ENCODE peak calls at places on chromosomes 2 and 18, in nine cellular contexts. One of them, this sample, is unnamed. For H3K27me3, the result is how much of the 10 kb centered on the place peaks cover.

GRCh38 chr18:73861771-73862170 is 285.9 kb downstream of the FBXO15 start:
- DNase-seq in psoas muscle: no peak
- DNase-seq in sigmoid colon: no peak
- DNase-seq in transverse colon: no peak
- DNase-seq in ovary: no peak
- DNase-seq in neural progenitor cell: no peak
- DNase-seq in CD4-positive, CD25-positive, alpha-beta regulatory T cell: no peak
- DNase-seq in upper lobe of right lung: no peak
- DNase-seq in adrenal gland: no peak
- DNase-seq in this sample: no peak

GRCh38 chr2:99876956-99877355 is 265.4 kb downstream of the AFF3 start:
- DNase-seq in neural progenitor cell: no peak
- DNase-seq in adrenal gland: no peak
- DNase-seq in CD4-positive, CD25-positive, alpha-beta regulatory T cell: no peak
- DNase-seq in sigmoid colon: no peak
- DNase-seq in upper lobe of right lung: no peak
- DNase-seq in transverse colon: no peak
- DNase-seq in psoas muscle: no peak
- DNase-seq in ovary: no peak
- DNase-seq in this sample: no peak

GRCh38 chr2:237546876-237547395 is 19.4 kb upstream of the PRLH start:
- DNase-seq in neural progenitor cell: no peak
- DNase-seq in psoas muscle: no peak
- DNase-seq in transverse colon: no peak
- DNase-seq in adrenal gland: no peak
- DNase-seq in ovary: no peak
- DNase-seq in upper lobe of right lung: peak
- DNase-seq in sigmoid colon: no peak
- DNase-seq in CD4-positive, CD25-positive, alpha-beta regulatory T cell: no peak
- DNase-seq in this sample: peak

GRCh38 chr2:150120271-150120950 is 367.1 kb downstream of the RND3 start:
- DNase-seq in transverse colon: no peak
- DNase-seq in upper lobe of right lung: no peak
- DNase-seq in psoas muscle: no peak
- DNase-seq in adrenal gland: no peak
- DNase-seq in sigmoid colon: no peak
- DNase-seq in CD4-positive, CD25-positive, alpha-beta regulatory T cell: no peak
- DNase-seq in neural progenitor cell: peak
- DNase-seq in ovary: no peak
- DNase-seq in this sample: no peak

GRCh38 chr2:57443985-57444501 is 602.6 kb upstream of the VRK2 start:
- DNase-seq in neural progenitor cell: no peak
- DNase-seq in upper lobe of right lung: no peak
- DNase-seq in ovary: no peak
- DNase-seq in adrenal gland: no peak
- DNase-seq in CD4-positive, CD25-positive, alpha-beta regulatory T cell: no peak
- DNase-seq in transverse colon: no peak
- DNase-seq in sigmoid colon: no peak
- DNase-seq in psoas muscle: no peak
- DNase-seq in this sample: no peak

GRCh38 chr2:3121601-3122000 is 256.0 kb downstream of the EIPR1 start:
- DNase-seq in transverse colon: no peak
- DNase-seq in sigmoid colon: no peak
- DNase-seq in psoas muscle: no peak
- DNase-seq in CD4-positive, CD25-positive, alpha-beta regulatory T cell: no peak
- DNase-seq in ovary: no peak
- DNase-seq in neural progenitor cell: no peak
- DNase-seq in upper lobe of right lung: no peak
- DNase-seq in adrenal gland: no peak
- DNase-seq in this sample: no peak

GRCh38 chr18:26052497-26052896 is 37.9 kb downstream of the SS18 start:
- DNase-seq in neural progenitor cell: no peak
- DNase-seq in transverse colon: no peak
- DNase-seq in psoas muscle: no peak
- DNase-seq in ovary: no peak
- DNase-seq in upper lobe of right lung: no peak
- DNase-seq in adrenal gland: no peak
- DNase-seq in CD4-positive, CD25-positive, alpha-beta regulatory T cell: no peak
- DNase-seq in sigmoid colon: no peak
- DNase-seq in this sample: no peak

GRCh38 chr18:49901862-49902340 is 88.6 kb upstream of the ACAA2 start:
- DNase-seq in adrenal gland: no peak
- DNase-seq in neural progenitor cell: no peak
- DNase-seq in CD4-positive, CD25-positive, alpha-beta regulatory T cell: no peak
- DNase-seq in upper lobe of right lung: peak
- DNase-seq in transverse colon: no peak
- DNase-seq in psoas muscle: no peak
- DNase-seq in ovary: no peak
- DNase-seq in sigmoid colon: no peak
- DNase-seq in this sample: no peak

GRCh38 chr2:207231106-207231860 is 65.5 kb upstream of the KLF7 start:
- DNase-seq in upper lobe of right lung: no peak
- DNase-seq in CD4-positive, CD25-positive, alpha-beta regulatory T cell: no peak
- DNase-seq in sigmoid colon: no peak
- DNase-seq in transverse colon: no peak
- DNase-seq in psoas muscle: no peak
- DNase-seq in neural progenitor cell: no peak
- DNase-seq in adrenal gland: no peak
- DNase-seq in ovary: no peak
- DNase-seq in this sample: no peak

GRCh38 chr2:207334631-207335371 is 169.1 kb upstream of the KLF7 start:
- DNase-seq in transverse colon: peak
- DNase-seq in psoas muscle: peak
- DNase-seq in CD4-positive, CD25-positive, alpha-beta regulatory T cell: no peak
- DNase-seq in adrenal gland: peak
- DNase-seq in neural progenitor cell: peak
- DNase-seq in ovary: peak
- DNase-seq in sigmoid colon: peak
- DNase-seq in upper lobe of right lung: peak
- DNase-seq in this sample: peak

GRCh38 chr18:54223568-54224241 is 764 bp downstream of the MBD2 start:
- DNase-seq in adrenal gland: peak
- DNase-seq in psoas muscle: peak
- DNase-seq in CD4-positive, CD25-positive, alpha-beta regulatory T cell: no peak
- DNase-seq in upper lobe of right lung: peak
- DNase-seq in neural progenitor cell: peak
- DNase-seq in sigmoid colon: peak
- DNase-seq in ovary: peak
- DNase-seq in transverse colon: peak
- DNase-seq in this sample: no peak

GRCh38 chr2:98247383-98247782 is 98.9 kb upstream of the CNGA3 start:
- DNase-seq in upper lobe of right lung: no peak
- DNase-seq in CD4-positive, CD25-positive, alpha-beta regulatory T cell: no peak
- DNase-seq in sigmoid colon: no peak
- DNase-seq in psoas muscle: no peak
- DNase-seq in ovary: no peak
- DNase-seq in transverse colon: no peak
- DNase-seq in adrenal gland: no peak
- DNase-seq in neural progenitor cell: no peak
- DNase-seq in this sample: no peak

GRCh38 chr2:98254504-98255059 is 91.7 kb upstream of the CNGA3 start:
- DNase-seq in upper lobe of right lung: no peak
- DNase-seq in CD4-positive, CD25-positive, alpha-beta regulatory T cell: no peak
- DNase-seq in psoas muscle: no peak
- DNase-seq in sigmoid colon: no peak
- DNase-seq in ovary: no peak
- DNase-seq in adrenal gland: no peak
- DNase-seq in transverse colon: no peak
- DNase-seq in neural progenitor cell: no peak
- DNase-seq in this sample: peak

GRCh38 chr2:98253461-98254073 is 92.7 kb upstream of the CNGA3 start:
- DNase-seq in adrenal gland: no peak
- DNase-seq in upper lobe of right lung: no peak
- DNase-seq in sigmoid colon: no peak
- DNase-seq in neural progenitor cell: no peak
- DNase-seq in ovary: peak
- DNase-seq in psoas muscle: no peak
- DNase-seq in CD4-positive, CD25-positive, alpha-beta regulatory T cell: no peak
- DNase-seq in transverse colon: no peak
- DNase-seq in this sample: no peak

DNA sequence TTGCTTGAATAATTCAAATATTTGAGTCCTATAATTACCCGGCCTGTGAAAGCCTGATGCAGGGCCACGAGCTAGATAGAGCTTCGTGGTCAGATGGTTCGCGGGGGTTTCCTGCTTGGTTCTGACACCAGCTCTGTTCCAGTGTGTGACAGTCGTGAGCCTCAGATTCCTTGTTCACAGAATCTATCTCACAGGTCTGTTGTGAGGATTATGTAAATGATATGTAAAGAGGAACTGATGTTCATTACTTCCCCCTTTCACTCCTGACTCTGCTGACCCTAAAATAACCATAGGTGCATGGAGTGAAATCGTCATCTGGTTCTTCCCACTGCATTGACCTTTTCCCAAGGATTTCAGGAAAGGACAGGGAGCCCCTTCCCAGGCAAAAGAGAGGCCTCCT is 93.9 kb upstream of the CNGA3 start:
- DNase-seq in adrenal gland: no peak
- DNase-seq in neural progenitor cell: no peak
- DNase-seq in CD4-positive, CD25-positive, alpha-beta regulatory T cell: no peak
- DNase-seq in transverse colon: no peak
- DNase-seq in psoas muscle: no peak
- DNase-seq in ovary: no peak
- DNase-seq in upper lobe of right lung: no peak
- DNase-seq in sigmoid colon: no peak
- DNase-seq in this sample: no peak
- H3K27me3 ChIP-seq in adrenal gland: under half
- H3K27me3 ChIP-seq in neural progenitor cell: under half
- H3K27me3 ChIP-seq in CD4-positive, CD25-positive, alpha-beta regulatory T cell: under half
- H3K27me3 ChIP-seq in transverse colon: under half
- H3K27me3 ChIP-seq in psoas muscle: under half
- H3K27me3 ChIP-seq in ovary: under half
- H3K27me3 ChIP-seq in upper lobe of right lung: under half
- H3K27me3 ChIP-seq in sigmoid colon: under half
- H3K27me3 ChIP-seq in this sample: under half

DNA sequence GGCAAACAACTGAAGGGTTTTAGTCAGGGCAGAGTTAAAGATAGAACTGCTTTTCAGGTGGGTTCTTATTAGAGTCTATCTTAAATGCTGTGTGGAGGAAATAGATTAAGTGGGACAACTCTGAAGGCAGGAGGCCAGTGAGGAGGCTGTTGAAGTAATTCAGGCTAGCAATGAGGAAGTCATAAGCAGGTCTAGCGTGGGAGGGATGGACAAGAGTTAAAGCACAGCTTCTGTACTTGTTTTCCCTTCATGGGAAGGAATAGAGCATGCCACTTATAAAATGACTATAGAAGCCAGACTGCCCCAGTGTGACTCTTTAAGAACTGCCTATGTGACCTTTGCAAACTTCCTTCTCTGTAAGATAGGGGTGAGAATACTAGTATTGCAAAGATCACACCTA is 202.0 kb upstream of the LRRTM1 start:
- DNase-seq in psoas muscle: no peak
- DNase-seq in transverse colon: no peak
- DNase-seq in neural progenitor cell: no peak
- DNase-seq in sigmoid colon: no peak
- DNase-seq in ovary: no peak
- DNase-seq in upper lobe of right lung: no peak
- DNase-seq in adrenal gland: no peak
- DNase-seq in CD4-positive, CD25-positive, alpha-beta regulatory T cell: no peak
- DNase-seq in this sample: no peak
- H3K27ac ChIP-seq in psoas muscle: no peak
- H3K27ac ChIP-seq in transverse colon: no peak
- H3K27ac ChIP-seq in neural progenitor cell: no peak
- H3K27ac ChIP-seq in sigmoid colon: no peak
- H3K27ac ChIP-seq in ovary: no peak
- H3K27ac ChIP-seq in upper lobe of right lung: no peak
- H3K27ac ChIP-seq in adrenal gland: no peak
- H3K27ac ChIP-seq in CD4-positive, CD25-positive, alpha-beta regulatory T cell: no peak
- H3K27ac ChIP-seq in this sample: no peak

GRCh38 chr2:46471-47345 is at the start of gene FAM110C:
- DNase-seq in sigmoid colon: no peak
- DNase-seq in adrenal gland: peak
- DNase-seq in CD4-positive, CD25-positive, alpha-beta regulatory T cell: peak
- DNase-seq in upper lobe of right lung: peak
- DNase-seq in neural progenitor cell: peak
- DNase-seq in psoas muscle: no peak
- DNase-seq in ovary: peak
- DNase-seq in transverse colon: peak
- DNase-seq in this sample: peak
- H3K4me3 ChIP-seq in sigmoid colon: peak
- H3K4me3 ChIP-seq in adrenal gland: no peak
- H3K4me3 ChIP-seq in CD4-positive, CD25-positive, alpha-beta regulatory T cell: peak
- H3K4me3 ChIP-seq in upper lobe of right lung: peak
- H3K4me3 ChIP-seq in neural progenitor cell: peak
- H3K4me3 ChIP-seq in psoas muscle: peak
- H3K4me3 ChIP-seq in ovary: peak
- H3K4me3 ChIP-seq in transverse colon: peak
- H3K4me3 ChIP-seq in this sample: peak

GRCh38 chr2:219489315-219489714 is 9.4 kb upstream of the GMPPA start:
- DNase-seq in upper lobe of right lung: no peak
- DNase-seq in transverse colon: no peak
- DNase-seq in psoas muscle: no peak
- DNase-seq in neural progenitor cell: no peak
- DNase-seq in adrenal gland: no peak
- DNase-seq in ovary: no peak
- DNase-seq in sigmoid colon: no peak
- DNase-seq in CD4-positive, CD25-positive, alpha-beta regulatory T cell: no peak
- DNase-seq in this sample: no peak

GRCh38 chr2:219490186-219490585 is 8.5 kb upstream of the GMPPA start:
- DNase-seq in sigmoid colon: no peak
- DNase-seq in transverse colon: no peak
- DNase-seq in adrenal gland: no peak
- DNase-seq in upper lobe of right lung: no peak
- DNase-seq in ovary: no peak
- DNase-seq in CD4-positive, CD25-positive, alpha-beta regulatory T cell: no peak
- DNase-seq in psoas muscle: no peak
- DNase-seq in neural progenitor cell: no peak
- DNase-seq in this sample: no peak

GRCh38 chr2:219488149-219488843 is 10.4 kb upstream of the GMPPA start:
- DNase-seq in adrenal gland: no peak
- DNase-seq in upper lobe of right lung: no peak
- DNase-seq in neural progenitor cell: no peak
- DNase-seq in ovary: no peak
- DNase-seq in psoas muscle: no peak
- DNase-seq in sigmoid colon: no peak
- DNase-seq in CD4-positive, CD25-positive, alpha-beta regulatory T cell: no peak
- DNase-seq in transverse colon: no peak
- DNase-seq in this sample: peak

GRCh38 chr2:219490600-219491130 is 8.0 kb upstream of the GMPPA start:
- DNase-seq in ovary: no peak
- DNase-seq in sigmoid colon: no peak
- DNase-seq in upper lobe of right lung: no peak
- DNase-seq in neural progenitor cell: no peak
- DNase-seq in adrenal gland: no peak
- DNase-seq in psoas muscle: no peak
- DNase-seq in transverse colon: no peak
- DNase-seq in CD4-positive, CD25-positive, alpha-beta regulatory T cell: no peak
- DNase-seq in this sample: no peak

GRCh38 chr2:219488844-219489194 is 9.9 kb upstream of the GMPPA start:
- DNase-seq in CD4-positive, CD25-positive, alpha-beta regulatory T cell: no peak
- DNase-seq in sigmoid colon: no peak
- DNase-seq in adrenal gland: no peak
- DNase-seq in transverse colon: no peak
- DNase-seq in upper lobe of right lung: no peak
- DNase-seq in neural progenitor cell: no peak
- DNase-seq in psoas muscle: no peak
- DNase-seq in ovary: no peak
- DNase-seq in this sample: no peak
- H3K27me3 ChIP-seq in CD4-positive, CD25-positive, alpha-beta regulatory T cell: under half
- H3K27me3 ChIP-seq in sigmoid colon: under half
- H3K27me3 ChIP-seq in adrenal gland: under half
- H3K27me3 ChIP-seq in transverse colon: under half
- H3K27me3 ChIP-seq in upper lobe of right lung: half or more
- H3K27me3 ChIP-seq in neural progenitor cell: half or more
- H3K27me3 ChIP-seq in psoas muscle: under half
- H3K27me3 ChIP-seq in ovary: under half
- H3K27me3 ChIP-seq in this sample: under half

This sample was measured in upper lobe of left lung.